ENCODE peak calls at places on chromosome 18, in ten cellular contexts. B, A, L, C, F, P, Y, S, Q and Z are unnamed samples.

GRCh38 chr18:6728318-6728717 is 1.2 kb upstream of the ARHGAP28 start:
- DNase-seq in S (no peak), Q (no peak), L (no peak), F (no peak), P (no peak), B (no peak), A (no peak), Y (no peak), C (no peak), Z (no peak)

GRCh38 chr18:47343291-47343690 is 91.8 kb upstream of the SKOR2 start:
- DNase-seq in Q (no peak), Y (no peak), P (no peak), F (no peak), L (no peak), C (no peak), B (no peak), A (no peak), S (peak), Z (no peak)

GRCh38 chr18:29501952-29502351 is 1325.0 kb upstream of the CDH2 start:
- DNase-seq in P (peak), L (peak), B (no peak), F (no peak), Y (peak), Q (no peak), S (peak), A (peak), C (no peak), Z (no peak)

GRCh38 chr18:3979024-3979423 is 476.1 kb downstream of the DLGAP1 start:
- DNase-seq in S (no peak), F (no peak), Q (no peak), P (no peak), B (no peak), Y (no peak), C (no peak), A (no peak), L (no peak), Z (no peak)

GRCh38 chr18:8422391-8422790 is 186.8 kb upstream of the RAB12 start:
- DNase-seq in F (no peak), Q (no peak), L (no peak), C (no peak), B (no peak), S (no peak), Y (no peak), A (no peak), P (no peak), Z (no peak)

GRCh38 chr18:79949571-79950439 is 1.6 kb downstream of the SLC66A2 start:
- DNase-seq in P (no peak), Q (no peak), C (peak), Y (no peak), L (no peak), S (no peak), B (no peak), A (no peak), F (no peak), Z (no peak)

GRCh38 chr18:63262369-63263335 is 56.9 kb downstream of the BCL2 start:
- DNase-seq in Q (no peak), L (no peak), B (no peak), P (no peak), S (no peak), A (no peak), F (no peak), C (no peak), Y (no peak), Z (no peak)

GRCh38 chr18:76075777-76076176 is 419.3 kb downstream of the ZNF516 start:
- DNase-seq in S (no peak), F (no peak), Y (no peak), Q (no peak), B (no peak), L (no peak), C (no peak), A (no peak), P (no peak), Z (no peak)

GRCh38 chr18:22572321-22572720 is 154.6 kb upstream of the CTAGE1 start:
- DNase-seq in P (peak), F (no peak), L (no peak), A (no peak), Y (no peak), Q (no peak), B (no peak), S (no peak), C (no peak), Z (no peak)

GRCh38 chr18:10051877-10052631 is 138.2 kb downstream of the VAPA start:
- DNase-seq in L (peak), S (peak), Y (peak), F (no peak), C (no peak), Q (no peak), A (peak), B (no peak), P (peak), Z (no peak)

GRCh38 chr18:10566390-10566789 is 40.6 kb downstream of the NAPG start:
- DNase-seq in S (no peak), F (no peak), A (no peak), C (no peak), Y (no peak), L (no peak), B (no peak), P (no peak), Q (no peak), Z (no peak)

GRCh38 chr18:79953921-79954651 is 2.6 kb upstream of the SLC66A2 start:
- DNase-seq in B (no peak), S (no peak), F (no peak), A (no peak), Q (no peak), C (peak), Y (no peak), P (peak), L (no peak), Z (no peak)

GRCh38 chr18:267380-267687 is 513 bp downstream of the THOC1 start:
- DNase-seq in Q (no peak), F (peak), P (no peak), A (no peak), S (no peak), L (no peak), B (no peak), C (no peak), Y (no peak), Z (no peak)